ENCODE peak calls at places on chromosomes 13 and 19, in eight cellular contexts. G is progenitor cell of endocrine pancreas; Z is DMS153; S is thyroid gland; U is GM12864; R is HT-29; F is foreskin fibroblast; P is activated T-helper 1 cell treated with anti-CD3 and anti-CD28 coated beads, Interleukin-2, amount 50 U/mL, for 16 hours. Q is an unnamed sample.

GRCh38 chr19:15315101-15315500 is 17.2 kb downstream of the BRD4 start:
- DNase-seq in P (no peak), G (no peak), S (no peak), Z (peak), R (no peak), F (no peak), U (no peak), Q (no peak)

GRCh38 chr19:33621811-33622504 is at the start of gene CHST8:
- DNase-seq in P (no peak), R (no peak), S (peak), G (peak), Z (no peak), U (no peak), F (peak), Q (no peak)

GRCh38 chr13:96993660-96994029 is 631 bp downstream of the OXGR1 start:
- DNase-seq in R (no peak), S (no peak), F (no peak), Z (no peak), G (no peak), P (no peak), U (no peak), Q (no peak)

GRCh38 chr13:89486065-89486464 is 1814.9 kb downstream of the SLITRK5 start:
- DNase-seq in P (no peak), F (no peak), Z (no peak), U (no peak), S (no peak), G (no peak), R (no peak), Q (no peak)

GRCh38 chr13:42803563-42804212 is 22.3 kb downstream of the FAM216B start:
- DNase-seq in S (no peak), P (no peak), R (no peak), F (peak), Z (no peak), U (no peak), G (no peak), Q (peak)

GRCh38 chr19:35306473-35307246 is 14.7 kb downstream of the MAG start:
- DNase-seq in R (peak), P (no peak), Z (no peak), S (no peak), G (no peak), F (no peak), U (no peak), Q (peak)

GRCh38 chr13:112032186-112032835 is 34.6 kb upstream of the SOX1 start:
- DNase-seq in R (no peak), U (no peak), S (peak), P (no peak), F (peak), Z (peak), G (no peak), Q (peak)

GRCh38 chr13:94556016-94556415 is 39.9 kb downstream of the TGDS start:
- DNase-seq in U (no peak), G (no peak), S (no peak), R (no peak), Z (no peak), P (no peak), F (no peak), Q (no peak)

GRCh38 chr13:42394361-42395065 is 122.6 kb downstream of the AKAP11 start:
- DNase-seq in P (no peak), Z (peak), U (no peak), S (no peak), R (no peak), G (no peak), F (no peak), Q (no peak)

GRCh38 chr13:20721454-20722357 is 18.2 kb downstream of the IL17D start:
- DNase-seq in S (peak), F (peak), R (no peak), P (no peak), Z (peak), U (no peak), G (no peak), Q (no peak)

GRCh38 chr19:33398361-33399060 is 25.0 kb downstream of the CEBPG start:
- DNase-seq in S (no peak), R (no peak), U (no peak), F (no peak), Z (no peak), G (no peak), P (no peak), Q (no peak)

GRCh38 chr13:91017669-91018053 is 329.8 kb upstream of the MIR17HG start:
- DNase-seq in G (no peak), U (no peak), S (peak), R (peak), P (no peak), Z (no peak), F (no peak), Q (peak)

GRCh38 chr13:92842145-92842544 is 384.5 kb upstream of the GPC6 start:
- DNase-seq in P (no peak), U (no peak), S (no peak), R (no peak), G (no peak), Z (no peak), F (peak), Q (peak)

GRCh38 chr19:31378404-31378803 is 29.2 kb upstream of the TSHZ3 start:
- DNase-seq in S (no peak), F (peak), U (no peak), P (no peak), Z (no peak), G (no peak), R (no peak), Q (peak)

GRCh38 chr19:54804101-54804500 is 691 bp downstream of the KIR2DL4 start:
- DNase-seq in F (no peak), S (no peak), G (no peak), P (no peak), Z (no peak), R (no peak), U (no peak), Q (no peak)

GRCh38 chr13:95535243-95535642 is 17.3 kb upstream of the CLDN10 start:
- DNase-seq in P (no peak), S (no peak), F (peak), Z (no peak), U (peak), R (peak), G (no peak), Q (peak)

GRCh38 chr19:55642153-55643002 is 1.1 kb upstream of the ZNF581 start:
- DNase-seq in F (no peak), Z (no peak), R (peak), P (no peak), U (no peak), S (peak), G (no peak), Q (no peak)

GRCh38 chr13:48969685-48970084 is 6.0 kb upstream of the FNDC3A start:
- DNase-seq in U (no peak), S (no peak), F (no peak), Z (no peak), P (no peak), G (no peak), R (no peak), Q (no peak)

GRCh38 chr13:76161143-76161542 is 525.0 kb downstream of the LMO7 start:
- DNase-seq in Z (no peak), P (no peak), S (peak), U (no peak), G (no peak), R (no peak), F (no peak), Q (no peak)